ENCODE peak calls at places on chromosome 2, in six cellular contexts. Y is IMR-90, X is cardiac muscle cell, L is GM06990, M is endodermal cell, D is lower lobe of right lung. J is an unnamed sample. For H3K27me3 and H3K36me3, the result is how much of the 10 kb centered on the place peaks cover.

GRCh38 chr2:30362468-30363081 is 84.5 kb upstream of the LCLAT1 start:
- DNase-seq in Y (peak), X (no peak), L (no peak), M (no peak), D (no peak), J (no peak)

GRCh38 chr2:71223767-71224333 is 3.1 kb downstream of the PAIP2B start:
- DNase-seq in Y (peak), X (peak), L (no peak), M (peak), D (no peak), J (peak)

GRCh38 chr2:191714925-191715324 is 37.0 kb downstream of the NABP1 start:
- DNase-seq in Y (no peak), X (no peak), L (no peak), M (no peak), D (no peak), J (no peak)

GRCh38 chr2:128489580-128490273 is 171.1 kb upstream of the HS6ST1 start:
- DNase-seq in Y (no peak), X (peak), L (no peak), M (peak), D (no peak), J (peak)

GRCh38 chr2:237874585-237875161 is 15.2 kb downstream of the RAMP1 start:
- DNase-seq in Y (peak), X (peak), L (no peak), M (no peak), D (peak), J (peak)

GRCh38 chr2:210617732-210618330 is 61.4 kb downstream of the CPS1 start:
- DNase-seq in Y (peak), X (peak), L (no peak), M (peak), D (no peak), J (peak)

GRCh38 chr2:109020217-109020637 is 31.2 kb upstream of the EDAR start:
- DNase-seq in Y (peak), X (peak), L (no peak), M (no peak), D (no peak), J (no peak)

GRCh38 chr2:16067444-16068232 is 127.3 kb downstream of the MYCN start:
- DNase-seq in Y (no peak), X (no peak), L (no peak), M (no peak), D (no peak), J (no peak)

GRCh38 chr2:176071330-176072291 is 12.2 kb downstream of the EVX2 start:
- DNase-seq in Y (no peak), X (no peak), L (no peak), M (no peak), D (no peak), J (no peak)

GRCh38 chr2:176068037-176068832 is 15.5 kb downstream of the EVX2 start:
- DNase-seq in Y (no peak), X (no peak), L (no peak), M (peak), D (no peak), J (no peak)

GRCh38 chr2:176067587-176068002 is 16.2 kb downstream of the EVX2 start:
- DNase-seq in Y (no peak), X (no peak), L (no peak), M (peak), D (no peak), J (no peak)

GRCh38 chr2:176063958-176064357 is 19.8 kb downstream of the EVX2 start:
- DNase-seq in Y (no peak), X (no peak), L (no peak), M (no peak), D (no peak), J (no peak)

GRCh38 chr2:176066645-176067586 is 16.8 kb downstream of the EVX2 start:
- DNase-seq in Y (no peak), X (no peak), L (no peak), M (peak), D (no peak), J (no peak)
- H3K27me3 ChIP-seq in Y (half or more), X (half or more), L (under half), M (half or more), D (half or more), J (under half)

GRCh38 chr2:46914578-46915230 is 902 bp downstream of the MCFD2 start:
- DNase-seq in Y (no peak), X (no peak), L (no peak), M (no peak), D (no peak), J (peak)

GRCh38 chr2:46915811-46916630 is 415 bp upstream of the MCFD2 start:
- DNase-seq in Y (peak), X (peak), L (peak), M (peak), D (peak), J (peak)

GRCh38 chr2:46915281-46915810 is at the start of gene MCFD2:
- DNase-seq in Y (no peak), X (peak), L (no peak), M (no peak), D (peak), J (no peak)

GRCh38 chr2:46909771-46910419 is 5.7 kb downstream of the MCFD2 start:
- DNase-seq in Y (peak), X (peak), L (peak), M (no peak), D (no peak), J (peak)

GRCh38 chr2:46913471-46914381 is 1.9 kb downstream of the MCFD2 start:
- DNase-seq in Y (peak), X (peak), L (no peak), M (peak), D (no peak), J (peak)
- H3K36me3 ChIP-seq in Y (under half), X (under half), L (under half), M (under half), D (under half), J (under half)

DNA sequence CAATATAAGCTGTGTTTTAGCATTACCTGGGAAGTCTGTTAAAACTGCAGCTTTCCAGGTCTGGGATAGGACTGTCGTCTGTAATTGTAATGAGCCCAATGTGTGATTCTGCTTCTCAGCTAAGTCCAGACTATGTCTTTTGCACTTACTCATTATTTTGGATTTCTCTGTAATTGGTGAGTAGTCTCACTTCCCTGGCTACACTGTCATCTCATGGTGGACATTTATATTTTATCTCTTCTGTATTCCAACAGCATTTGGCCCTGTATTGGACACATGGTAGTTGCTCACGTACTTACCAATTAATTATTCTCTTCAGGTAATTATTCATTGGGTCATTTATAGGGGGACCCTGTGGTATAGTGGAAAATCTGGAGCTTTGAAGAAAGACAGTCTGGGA is 28.0 kb downstream of the LHCGR start:
- DNase-seq in Y (no peak), X (peak), L (no peak), M (no peak), D (no peak), J (no peak)
- TF ChIP-seq CTCF in Y (no peak), X (peak), L (peak), M (peak), D (no peak), J (no peak)

GRCh38 chr2:26618611-26619010 is 22.6 kb downstream of the CIB4 start:
- DNase-seq in Y (no peak), X (no peak), L (no peak), M (no peak), D (peak), J (no peak)

GRCh38 chr2:26616864-26617135 is 24.4 kb downstream of the CIB4 start:
- DNase-seq in Y (no peak), X (no peak), L (no peak), M (no peak), D (no peak), J (no peak)

GRCh38 chr2:26619649-26620605 is 21.2 kb downstream of the CIB4 start:
- DNase-seq in Y (no peak), X (no peak), L (no peak), M (peak), D (no peak), J (no peak)

GRCh38 chr2:26617259-26618083 is 23.7 kb downstream of the CIB4 start:
- DNase-seq in Y (no peak), X (no peak), L (no peak), M (no peak), D (no peak), J (no peak)

DNA sequence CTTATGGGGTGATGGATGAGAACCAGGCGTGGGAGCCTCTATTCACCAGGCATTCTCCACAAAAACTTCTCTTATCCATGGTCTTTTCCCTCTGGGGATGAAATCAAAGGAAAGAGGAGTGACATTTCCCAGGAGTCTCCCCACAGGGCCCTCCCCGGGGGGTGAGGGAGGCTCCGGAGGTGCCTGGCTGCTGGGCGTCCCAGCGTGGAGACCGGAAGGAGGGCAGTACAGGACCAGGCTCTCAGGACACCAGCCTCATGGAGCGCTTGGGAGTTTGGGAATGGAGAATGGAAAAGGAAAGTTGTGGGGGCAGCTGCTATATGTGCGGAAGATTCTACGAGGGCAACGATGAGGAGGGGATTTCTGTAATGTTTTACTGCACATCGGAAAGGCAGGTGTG is 22.1 kb downstream of the CIB4 start:
- DNase-seq in Y (no peak), X (no peak), L (no peak), M (no peak), D (peak), J (no peak)
- H3K27me3 ChIP-seq in Y (half or more), X (under half), L (under half), M (under half), D (under half), J (under half)

GRCh38 chr2:85649201-85650190 is 18.5 kb downstream of the SFTPB start:
- DNase-seq in Y (peak), X (peak), L (no peak), M (no peak), D (no peak), J (no peak)

GRCh38 chr2:85648619-85649018 is 19.4 kb downstream of the SFTPB start:
- DNase-seq in Y (peak), X (peak), L (no peak), M (peak), D (no peak), J (no peak)

GRCh38 chr2:85652056-85652455 is 15.9 kb downstream of the SFTPB start:
- DNase-seq in Y (no peak), X (no peak), L (no peak), M (no peak), D (no peak), J (no peak)

GRCh38 chr2:85650456-85650855 is 17.5 kb downstream of the SFTPB start:
- DNase-seq in Y (no peak), X (no peak), L (no peak), M (no peak), D (no peak), J (no peak)

GRCh38 chr2:85651097-85651496 is 16.9 kb downstream of the SFTPB start:
- DNase-seq in Y (no peak), X (no peak), L (no peak), M (no peak), D (no peak), J (no peak)
- H3K36me3 ChIP-seq in Y (under half), X (under half), L (under half), M (half or more), D (half or more), J (under half)

GRCh38 chr2:216023055-216023648 is 9.8 kb upstream of the MREG start:
- DNase-seq in Y (peak), X (peak), L (no peak), M (peak), D (no peak), J (peak)
- TF ChIP-seq CTCF in Y (peak), X (peak), L (peak), M (peak), D (peak), J (peak)

GRCh38 chr2:106579750-106580197 is 92.6 kb downstream of the CD8B2 start:
- DNase-seq in Y (no peak), X (no peak), L (no peak), M (no peak), D (no peak), J (no peak)

GRCh38 chr2:106582431-106583143 is 95.4 kb downstream of the CD8B2 start:
- DNase-seq in Y (peak), X (peak), L (no peak), M (peak), D (peak), J (peak)

GRCh38 chr2:106581755-106582430 is 94.7 kb downstream of the CD8B2 start:
- DNase-seq in Y (peak), X (peak), L (peak), M (peak), D (peak), J (peak)

GRCh38 chr2:106581276-106581675 is 94.1 kb downstream of the CD8B2 start:
- DNase-seq in Y (no peak), X (no peak), L (no peak), M (no peak), D (no peak), J (no peak)

GRCh38 chr2:106580241-106580640 is 93.1 kb downstream of the CD8B2 start:
- DNase-seq in Y (no peak), X (no peak), L (no peak), M (no peak), D (no peak), J (no peak)
- H3K27me3 ChIP-seq in Y (under half), X (under half), L (under half), M (under half), D (under half), J (under half)

GRCh38 chr2:36476411-36476810 is 120.8 kb downstream of the CRIM1 start:
- DNase-seq in Y (no peak), X (no peak), L (no peak), M (no peak), D (no peak), J (no peak)
- H3K36me3 ChIP-seq in Y (under half), X (under half), L (under half), M (half or more), D (under half), J (under half)

GRCh38 chr2:188978291-188979081 is 4.3 kb downstream of the COL3A1 start:
- DNase-seq in Y (peak), X (peak), L (peak), M (no peak), D (no peak), J (peak)
- TF ChIP-seq CTCF in Y (peak), X (peak), L (no peak), M (peak), D (no peak), J (peak)

GRCh38 chr2:206255003-206255402 is 19.5 kb upstream of the ZDBF2 start:
- DNase-seq in Y (no peak), X (no peak), L (no peak), M (peak), D (no peak), J (no peak)

GRCh38 chr2:206257861-206258260 is 16.6 kb upstream of the ZDBF2 start:
- DNase-seq in Y (no peak), X (no peak), L (no peak), M (no peak), D (no peak), J (no peak)

GRCh38 chr2:206257345-206257744 is 17.1 kb upstream of the ZDBF2 start:
- DNase-seq in Y (no peak), X (no peak), L (no peak), M (peak), D (no peak), J (no peak)

GRCh38 chr2:206259615-206260426 is 14.6 kb upstream of the ZDBF2 start:
- DNase-seq in Y (no peak), X (no peak), L (no peak), M (no peak), D (no peak), J (no peak)

DNA sequence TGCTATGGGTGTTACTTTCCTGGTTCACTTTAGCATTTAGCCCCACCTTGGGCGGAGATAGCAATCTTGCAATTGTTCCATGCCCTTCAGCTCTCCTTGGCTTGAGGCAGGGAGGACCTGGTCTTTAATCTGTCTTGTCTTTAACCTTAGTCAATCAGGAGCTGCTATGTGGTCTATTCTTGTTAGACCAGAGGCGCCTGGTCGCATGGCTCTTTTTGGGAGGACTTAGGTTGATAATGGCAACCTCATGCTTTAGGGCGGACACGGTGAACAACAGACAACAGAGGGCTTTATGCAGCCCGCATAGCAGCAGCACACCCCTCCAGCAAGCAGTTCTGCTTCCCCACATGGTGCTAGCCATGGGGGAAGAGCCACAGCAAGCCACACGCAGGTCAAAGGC is 17.8 kb upstream of the ZDBF2 start:
- DNase-seq in Y (no peak), X (no peak), L (no peak), M (peak), D (no peak), J (no peak)
- H3K27me3 ChIP-seq in Y (under half), X (half or more), L (under half), M (under half), D (half or more), J (under half)

J was measured in bronchial epithelial cell.